ENCODE peak calls at places on chromosomes 1 and 21, in five cellular contexts. N, B, H, C and K are unnamed samples.

GRCh38 chr1:228515200-228515834 is 28.1 kb downstream of the RNF187 start:
- DNase-seq in N (peak; percentile 19), H (peak; percentile 48), C (peak; percentile 22), B (no peak), K (no peak)

GRCh38 chr1:182687361-182687760 is 3.0 kb upstream of the RGS8 start:
- DNase-seq in H (no peak), N (no peak), B (no peak), C (peak; percentile 10), K (no peak)

GRCh38 chr1:110243581-110243980 is 33.5 kb downstream of the KCNC4 start:
- DNase-seq in C (no peak), B (no peak), N (no peak), H (no peak), K (no peak)

GRCh38 chr1:6447818-6448748 is 17.9 kb downstream of the TNFRSF25 start:
- DNase-seq in B (no peak), C (peak; percentile 81), H (no peak), N (peak; percentile 55), K (no peak)

GRCh38 chr1:204627436-204627835 is 58.1 kb downstream of the LRRN2 start:
- DNase-seq in B (no peak), N (no peak), H (no peak), C (no peak), K (no peak)

GRCh38 chr21:45393833-45394638 is 10.9 kb upstream of the COL18A1 start:
- DNase-seq in C (no peak), B (no peak), H (no peak), N (no peak), K (no peak)

GRCh38 chr21:26385721-26386120 is 187.4 kb downstream of the CYYR1 start:
- DNase-seq in B (no peak), H (no peak), C (no peak), N (no peak), K (no peak)

GRCh38 chr1:228291906-228292608 is 84.2 kb downstream of the OBSCN start:
- DNase-seq in N (no peak), H (peak; percentile 2), B (peak; percentile 5), C (no peak), K (no peak)

GRCh38 chr21:32570456-32570855 is 14.9 kb downstream of the TCP10L start:
- DNase-seq in B (no peak), H (no peak), N (no peak), C (no peak), K (no peak)

GRCh38 chr1:184860535-184860934 is 105.9 kb upstream of the EDEM3 start:
- DNase-seq in N (no peak), H (no peak), C (no peak), B (no peak), K (no peak)

GRCh38 chr1:203640117-203640516 is 13.5 kb downstream of the ATP2B4 start:
- DNase-seq in C (no peak), B (no peak), N (no peak), H (no peak), K (no peak)

GRCh38 chr1:166089804-166090203 is 77.0 kb downstream of the FAM78B start:
- DNase-seq in N (no peak), C (no peak), B (no peak), H (no peak), K (no peak)

GRCh38 chr1:23276531-23276930 is 59.2 kb upstream of the HTR1D start:
- DNase-seq in C (no peak), H (no peak), B (no peak), N (no peak), K (no peak)

GRCh38 chr1:23282967-23283366 is 61.1 kb downstream of the HNRNPR start:
- DNase-seq in N (no peak), H (peak; percentile 73), C (no peak), B (no peak), K (no peak)

GRCh38 chr1:23274134-23274505 is 56.8 kb upstream of the HTR1D start:
- DNase-seq in C (no peak), N (no peak), B (no peak), H (no peak), K (no peak)

GRCh38 chr1:23273450-23274133 is 56.3 kb upstream of the HTR1D start:
- DNase-seq in N (no peak), H (peak; percentile 84), B (no peak), C (peak; percentile 6), K (no peak)

GRCh38 chr1:23278717-23279116 is 61.4 kb upstream of the HTR1D start:
- DNase-seq in H (no peak), N (no peak), C (no peak), B (no peak), K (no peak)
- TF ChIP-seq CTCF in H (no peak), N (no peak), C (no peak), B (no peak), K (no peak)

GRCh38 chr1:3082571-3083516 is 13.8 kb downstream of the PRDM16 start:
- DNase-seq in H (no peak), B (no peak), N (no peak), C (no peak), K (no peak)
- TF ChIP-seq CTCF in H (no peak), B (no peak), N (no peak), C (no peak), K (no peak)

DNA sequence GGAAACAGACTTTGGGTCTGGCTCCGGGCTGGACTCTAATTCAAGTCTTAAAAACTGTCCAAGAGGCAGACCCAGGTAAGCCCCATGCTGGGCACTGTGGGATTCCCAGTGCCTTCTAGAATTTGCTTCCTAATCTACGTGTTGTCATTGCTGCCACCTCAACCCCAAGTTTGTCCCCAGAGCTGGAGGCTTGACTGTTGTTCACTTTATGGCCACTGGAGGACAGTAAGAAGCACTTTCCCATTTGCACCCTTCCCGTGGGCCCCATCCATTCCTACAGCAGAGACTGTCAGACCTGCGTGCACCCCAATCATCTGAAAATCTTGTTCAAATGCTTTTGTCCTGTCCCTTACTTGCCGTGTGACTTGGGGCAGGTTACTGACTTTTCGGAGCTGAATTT is 29.4 kb upstream of the VASH2 start:
- DNase-seq in N (no peak), C (no peak), H (no peak), B (no peak), K (no peak)
- TF ChIP-seq CTCF in N (no peak), C (peak; percentile 66), H (peak; percentile 64), B (peak; percentile 40), K (no peak)

GRCh38 chr21:25350056-25350455 is 257.2 kb downstream of the MRPL39 start:
- DNase-seq in B (no peak), H (peak; percentile 57), N (no peak), C (no peak), K (no peak)
- TF ChIP-seq CTCF in B (peak; percentile 22), H (peak; percentile 92), N (no peak), C (peak; percentile 31), K (no peak)

GRCh38 chr21:18521204-18521603 is 117.6 kb upstream of the TMPRSS15 start:
- DNase-seq in H (no peak), C (no peak), N (no peak), B (no peak), K (no peak)

GRCh38 chr21:18524097-18524496 is 120.5 kb upstream of the TMPRSS15 start:
- DNase-seq in N (no peak), H (no peak), C (no peak), B (no peak), K (no peak)

GRCh38 chr21:18517905-18518566 is 114.5 kb upstream of the TMPRSS15 start:
- DNase-seq in B (no peak), C (no peak), N (no peak), H (no peak), K (no peak)

DNA sequence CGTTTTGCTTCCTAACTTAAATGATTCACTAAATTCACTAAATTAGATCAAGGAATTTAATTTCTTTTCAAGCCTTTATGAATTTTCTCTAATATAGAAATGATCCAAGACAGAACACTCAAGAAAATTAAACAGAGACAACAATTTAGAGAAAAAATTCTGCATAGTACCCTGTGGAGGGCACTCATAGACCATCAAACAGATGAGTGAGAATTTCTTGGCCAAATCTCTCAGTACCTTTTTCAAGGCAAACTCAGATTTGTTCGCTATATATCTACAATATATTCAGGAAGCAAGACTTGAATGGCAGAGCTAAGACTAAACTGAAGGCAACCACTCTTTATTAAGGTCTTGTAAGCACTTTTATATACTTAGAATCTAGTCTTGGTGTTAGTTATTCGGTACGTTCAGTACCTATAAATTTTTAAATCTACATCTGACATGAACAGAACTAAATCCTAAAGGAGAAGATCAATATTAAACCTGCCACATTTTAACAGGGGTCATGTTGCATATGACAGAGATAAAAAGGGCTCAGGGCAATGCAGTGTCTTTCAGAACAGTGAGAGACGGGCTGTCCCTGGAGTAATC is 118.7 kb upstream of the TMPRSS15 start:
- DNase-seq in C (no peak), B (no peak), H (no peak), N (no peak), K (no peak)
- TF ChIP-seq CTCF in C (no peak), B (no peak), H (no peak), N (no peak), K (no peak)

GRCh38 chr1:119225831-119226230 is 85.4 kb upstream of the WARS2 start:
- DNase-seq in H (no peak), C (no peak), B (no peak), N (no peak), K (no peak)
- TF ChIP-seq CTCF in H (peak; percentile 34), C (peak; percentile 40), B (no peak), N (no peak), K (no peak)

GRCh38 chr21:14581902-14582457 is 35.9 kb upstream of the SAMSN1 start:
- DNase-seq in B (no peak), C (no peak), H (no peak), N (no peak), K (no peak)
- TF ChIP-seq CTCF in B (no peak), C (no peak), H (no peak), N (no peak), K (no peak)

GRCh38 chr1:13751458-13751871 is 51.5 kb downstream of the PRDM2 start:
- DNase-seq in B (no peak), H (no peak), N (no peak), C (no peak), K (no peak)

GRCh38 chr1:13751985-13752384 is 52.0 kb downstream of the PRDM2 start:
- DNase-seq in B (no peak), H (no peak), C (no peak), N (no peak), K (no peak)

GRCh38 chr1:13748610-13749505 is 48.9 kb downstream of the PRDM2 start:
- DNase-seq in N (peak; percentile 91), C (peak; percentile 80), B (peak; percentile 98), H (peak; percentile 92), K (peak; percentile 96)

GRCh38 chr1:13752852-13753251 is 52.9 kb downstream of the PRDM2 start:
- DNase-seq in C (no peak), B (no peak), H (no peak), N (no peak), K (no peak)

DNA sequence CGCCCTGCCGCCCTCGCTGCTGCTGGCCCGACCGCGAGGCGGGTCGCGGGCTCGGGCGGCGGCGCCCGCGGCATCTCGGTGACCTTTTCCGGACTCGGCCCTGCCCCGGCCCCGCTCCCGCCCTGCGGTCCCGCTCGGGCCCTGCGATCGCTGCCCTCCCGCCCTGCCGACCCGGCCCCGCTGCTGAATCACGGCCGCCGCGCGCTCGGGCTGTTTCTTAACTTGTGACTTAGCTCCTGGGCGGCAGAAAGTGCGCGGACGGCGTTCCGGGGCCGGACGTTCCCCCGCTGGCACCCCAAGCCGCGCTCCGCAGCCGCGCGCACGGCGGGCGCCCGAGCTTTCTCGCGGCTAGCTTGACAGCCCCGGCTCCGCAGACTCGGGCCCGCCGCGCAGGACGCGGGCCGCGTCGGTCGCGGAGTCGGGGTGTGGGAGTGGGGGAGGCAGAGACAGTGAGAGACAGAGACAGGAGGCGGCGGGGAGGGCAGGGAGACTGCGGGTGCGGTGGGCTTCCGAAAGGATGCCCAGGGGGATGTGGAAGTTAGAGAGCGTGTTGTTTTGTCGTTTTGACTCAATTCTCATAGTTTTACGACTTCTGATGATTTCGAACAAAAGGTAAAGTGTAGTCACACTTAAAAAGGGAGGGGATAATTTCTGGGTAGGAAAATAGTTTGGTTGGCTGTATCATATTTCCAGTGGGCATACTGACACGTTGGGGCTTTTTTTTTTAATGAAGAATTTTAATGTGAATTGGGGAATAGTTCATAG is 49.7 kb downstream of the PRDM2 start:
- DNase-seq in H (peak; percentile 27), N (peak; percentile 11), C (no peak), B (peak; percentile 70), K (no peak)
- TF ChIP-seq CTCF in H (no peak), N (no peak), C (no peak), B (no peak), K (no peak)